ENCODE peak calls at places on chromosomes 7 and 10, in nine cellular contexts. D is DND-41, P is left ventricle myocardium inferior, T is PC-3, F is mammary epithelial cell, A is AG04450, L is choroid plexus epithelial cell, J is fibroblast of villous mesenchyme, S is lung. N is an unnamed sample.

GRCh38 chr10:127576751-127577161 is 27.6 kb downstream of the NPS start:
- DNase-seq in A (no peak), P (no peak), F (no peak), T (no peak), D (no peak), L (peak), J (no peak), S (no peak), N (no peak)

GRCh38 chr7:151689196-151689971 is 169.7 kb upstream of the RHEB start:
- DNase-seq in J (no peak), L (no peak), P (peak), D (no peak), T (no peak), S (peak), A (no peak), F (peak), N (no peak)

GRCh38 chr10:10330481-10330880 is 687.2 kb upstream of the CELF2 start:
- DNase-seq in P (no peak), T (no peak), J (peak), L (peak), F (no peak), S (no peak), A (no peak), D (no peak), N (peak)

GRCh38 chr10:30387646-30388243 is 38.7 kb upstream of the MTPAP start:
- DNase-seq in L (no peak), A (no peak), P (no peak), F (peak), T (peak), S (no peak), J (no peak), D (no peak), N (no peak)

GRCh38 chr7:142957723-142958122 is 4.4 kb downstream of the KEL start:
- DNase-seq in T (peak), S (no peak), D (no peak), F (no peak), P (no peak), A (no peak), J (peak), L (no peak), N (no peak)

GRCh38 chr10:24465124-24465874 is 256.4 kb downstream of the KIAA1217 start:
- DNase-seq in D (no peak), F (peak), J (peak), S (peak), T (peak), A (no peak), P (no peak), L (peak), N (peak)

GRCh38 chr7:50685445-50686070 is 97.1 kb downstream of the GRB10 start:
- DNase-seq in D (no peak), T (peak), A (no peak), S (no peak), L (no peak), P (no peak), J (no peak), F (no peak), N (no peak)

GRCh38 chr10:90302758-90303443 is 554.9 kb downstream of the HTR7 start:
- DNase-seq in F (no peak), J (no peak), L (no peak), P (no peak), T (no peak), D (no peak), A (no peak), S (no peak), N (no peak)

GRCh38 chr10:21524526-21525366 is 736 bp downstream of the SKIDA1 start:
- DNase-seq in P (no peak), T (no peak), A (no peak), F (peak), S (no peak), J (peak), L (peak), D (no peak), N (peak)

GRCh38 chr10:105742184-105742583 is 1101.1 kb downstream of the SORCS3 start:
- DNase-seq in D (no peak), T (peak), L (no peak), S (no peak), J (no peak), A (no peak), F (no peak), P (peak), N (no peak)

GRCh38 chr10:32033171-32033570 is 23.1 kb downstream of the KIF5B start:
- DNase-seq in S (no peak), L (no peak), T (no peak), J (no peak), P (no peak), D (no peak), A (no peak), F (no peak), N (no peak)

GRCh38 chr10:44966816-44967509 is 7.4 kb downstream of the RASSF4 start:
- DNase-seq in A (no peak), S (no peak), P (no peak), T (no peak), L (peak), J (no peak), F (no peak), D (no peak), N (no peak)

GRCh38 chr7:106353944-106354343 is 69.2 kb upstream of the NAMPT start:
- DNase-seq in S (no peak), F (no peak), A (no peak), L (no peak), J (no peak), D (no peak), P (no peak), T (no peak), N (no peak)

GRCh38 chr7:27249724-27250636 is 7.4 kb downstream of the EVX1 start:
- DNase-seq in L (no peak), F (no peak), D (no peak), T (no peak), A (no peak), S (no peak), J (no peak), P (no peak), N (no peak)
- H3K4me3 ChIP-seq in L (no peak), F (no peak), D (no peak), T (no peak), A (no peak), S (no peak), J (no peak), P (no peak), N (no peak)

DNA sequence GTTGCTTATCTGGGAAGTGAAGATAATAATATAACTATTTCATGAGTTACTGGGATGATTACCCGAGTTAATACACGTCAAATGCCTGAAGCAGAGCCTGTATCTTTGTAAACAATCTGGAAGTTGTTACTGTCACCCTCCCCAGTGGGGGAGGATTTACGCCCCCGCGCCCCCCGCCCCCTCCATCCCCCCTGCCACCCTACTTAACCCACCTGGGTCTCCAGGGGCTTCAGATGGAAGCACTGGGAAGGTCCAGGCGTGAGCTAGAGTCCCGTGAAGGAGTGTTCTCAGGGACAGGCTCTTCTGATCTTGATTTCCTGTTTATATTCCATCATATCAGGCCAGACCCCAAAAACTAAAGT is 691 bp upstream of the PPA1 start:
- DNase-seq in J (no peak), T (no peak), F (no peak), A (no peak), S (no peak), D (no peak), P (no peak), L (no peak), N (no peak)
- H3K4me3 ChIP-seq in J (peak), T (peak), F (peak), A (peak), S (no peak), D (peak), P (peak), L (peak), N (peak)

DNA sequence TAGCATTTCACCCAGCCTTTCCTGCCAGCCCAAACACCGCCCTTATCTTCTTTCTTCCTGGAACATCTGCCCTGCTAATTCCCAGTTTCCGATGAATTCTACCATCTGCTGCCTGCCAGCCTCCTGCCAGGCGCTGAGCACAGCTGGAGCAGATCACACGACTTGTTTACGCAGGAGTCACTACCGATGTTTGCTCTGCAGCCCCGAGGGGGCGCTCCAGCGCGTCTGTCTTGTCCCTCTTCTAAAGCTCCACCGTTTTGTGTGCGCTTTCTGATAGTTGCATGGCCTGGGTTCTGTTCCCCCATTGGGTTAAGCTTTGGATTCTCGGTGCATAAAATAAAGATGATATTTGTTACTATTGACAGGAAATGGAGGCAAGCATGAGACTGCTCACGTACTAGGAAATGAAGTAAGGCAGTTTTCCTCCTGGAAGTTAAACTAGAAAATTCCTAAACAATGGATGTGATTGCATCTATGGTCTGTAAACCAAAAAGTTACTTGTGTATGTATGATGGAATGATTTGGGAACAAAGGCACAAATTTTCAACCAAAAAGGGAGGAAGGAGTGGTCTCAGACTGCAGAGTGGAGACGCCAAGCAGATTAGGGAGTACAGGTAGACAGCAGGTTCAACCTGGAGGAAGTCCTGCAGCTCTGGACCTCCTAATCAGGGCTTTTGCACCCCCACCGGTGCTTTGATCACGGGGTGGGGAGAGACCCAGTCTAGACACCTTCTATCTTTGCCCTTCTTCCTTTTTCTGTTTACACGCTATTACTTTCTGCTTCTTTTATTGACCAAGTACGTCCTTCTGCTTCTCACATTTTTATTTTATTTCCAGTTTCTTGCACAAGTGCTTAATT is 2.2 kb upstream of the RBM17 start:
- DNase-seq in D (peak), F (peak), A (peak), L (peak), P (peak), J (peak), T (peak), S (peak), N (peak)
- H3K4me3 ChIP-seq in D (no peak), F (no peak), A (no peak), L (peak), P (peak), J (peak), T (no peak), S (no peak), N (no peak)

GRCh38 chr7:1459512-1459892 is 232 bp upstream of the MICALL2 start:
- DNase-seq in D (peak), T (peak), P (peak), L (peak), S (peak), J (peak), F (peak), A (peak), N (peak)
- H3K4me3 ChIP-seq in D (peak), T (peak), P (peak), L (peak), S (no peak), J (peak), F (peak), A (peak), N (peak)

GRCh38 chr10:133445751-133446708 is 7.7 kb upstream of the SCART1 start:
- DNase-seq in J (no peak), L (no peak), A (no peak), D (no peak), T (no peak), F (no peak), S (peak), P (no peak), N (no peak)

GRCh38 chr10:133448120-133448519 is 5.6 kb upstream of the SCART1 start:
- DNase-seq in F (no peak), A (no peak), T (no peak), S (no peak), L (no peak), J (no peak), D (no peak), P (no peak), N (no peak)

GRCh38 chr10:133445268-133445732 is 8.4 kb upstream of the SCART1 start:
- DNase-seq in A (no peak), D (no peak), T (no peak), L (no peak), P (no peak), F (no peak), J (no peak), S (peak), N (no peak)

GRCh38 chr10:133444342-133445267 is 9.1 kb upstream of the SCART1 start:
- DNase-seq in T (no peak), P (no peak), L (no peak), A (no peak), D (no peak), F (no peak), S (no peak), J (no peak), N (no peak)

DNA sequence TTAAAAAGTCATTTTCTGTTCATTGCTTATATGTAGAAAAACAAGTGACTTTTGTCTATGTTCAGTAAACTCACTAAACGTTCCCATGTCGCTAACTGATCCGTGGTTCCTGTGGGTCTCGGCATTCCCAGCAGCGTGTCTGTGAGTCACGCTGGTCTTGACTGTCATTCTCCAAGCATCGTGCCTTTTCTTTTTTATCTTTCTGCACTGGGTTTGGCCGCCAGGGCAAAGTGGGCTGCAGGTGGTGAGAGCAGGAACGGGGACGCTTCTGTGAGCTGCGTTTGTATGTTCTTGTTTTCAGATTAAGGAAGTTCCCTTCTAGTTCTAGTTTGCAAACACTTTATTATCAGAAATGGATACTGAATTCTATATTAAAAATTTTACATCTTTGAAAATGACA is 6.8 kb upstream of the SCART1 start:
- DNase-seq in L (no peak), F (no peak), S (no peak), P (no peak), D (no peak), A (no peak), J (no peak), T (no peak), N (no peak)
- H3K4me3 ChIP-seq in L (no peak), F (no peak), S (no peak), P (no peak), D (no peak), A (no peak), J (no peak), T (no peak), N (no peak)

GRCh38 chr7:91293840-91294239 is 29.6 kb downstream of the FZD1 start:
- DNase-seq in F (peak), P (no peak), D (no peak), L (no peak), S (no peak), A (no peak), J (no peak), T (no peak), N (no peak)
- H3K4me3 ChIP-seq in F (no peak), P (no peak), D (no peak), L (no peak), S (no peak), A (no peak), J (no peak), T (no peak), N (no peak)

N was measured in fibroblast of pulmonary artery.